ENCODE peak calls at places on chromosomes 11 and 22, in four cellular contexts. One of them, this sample, is unnamed.

GRCh38 chr22:49926916-49927315 is 8.5 kb downstream of the CRELD2 start:
- DNase-seq in stomach: no peak
- DNase-seq in foreskin fibroblast: no peak
- DNase-seq in B cell: no peak
- DNase-seq in this sample: no peak

GRCh38 chr22:22538226-22538989 is 18.3 kb upstream of the ZNF280A start:
- DNase-seq in stomach: no peak
- DNase-seq in B cell: no peak
- DNase-seq in foreskin fibroblast: no peak
- DNase-seq in this sample: no peak

GRCh38 chr11:77101043-77101537 is 1.6 kb upstream of the OMP start:
- DNase-seq in B cell: no peak
- DNase-seq in foreskin fibroblast: no peak
- DNase-seq in stomach: no peak
- DNase-seq in this sample: no peak

GRCh38 chr22:23518381-23519187 is 61.5 kb downstream of the IGLL1 start:
- DNase-seq in stomach: no peak
- DNase-seq in foreskin fibroblast: no peak
- DNase-seq in B cell: no peak
- DNase-seq in this sample: no peak

GRCh38 chr11:9274499-9275228 is 9.5 kb upstream of the DENND5A start:
- DNase-seq in foreskin fibroblast: no peak
- DNase-seq in B cell: no peak
- DNase-seq in stomach: no peak
- DNase-seq in this sample: no peak

GRCh38 chr22:27990879-27991278 is 71.8 kb upstream of the PITPNB start:
- DNase-seq in foreskin fibroblast: no peak
- DNase-seq in stomach: peak
- DNase-seq in B cell: no peak
- DNase-seq in this sample: no peak

GRCh38 chr11:62439785-62440602 is 21.2 kb downstream of the SCGB1A1 start:
- DNase-seq in B cell: no peak
- DNase-seq in foreskin fibroblast: peak
- DNase-seq in stomach: no peak
- DNase-seq in this sample: no peak

GRCh38 chr11:45333506-45333971 is 47.4 kb upstream of the SYT13 start:
- DNase-seq in stomach: peak
- DNase-seq in B cell: no peak
- DNase-seq in foreskin fibroblast: peak
- DNase-seq in this sample: peak

GRCh38 chr22:41360126-41360525 is 21.6 kb upstream of the TEF start:
- DNase-seq in stomach: no peak
- DNase-seq in foreskin fibroblast: no peak
- DNase-seq in B cell: no peak
- DNase-seq in this sample: no peak

GRCh38 chr22:19174106-19175025 is 4.2 kb downstream of the SLC25A1 start:
- DNase-seq in stomach: no peak
- DNase-seq in B cell: peak
- DNase-seq in foreskin fibroblast: peak
- DNase-seq in this sample: no peak

GRCh38 chr11:76603202-76603601 is 67.3 kb downstream of the LRRC32 start:
- DNase-seq in foreskin fibroblast: no peak
- DNase-seq in B cell: no peak
- DNase-seq in stomach: no peak
- DNase-seq in this sample: no peak

GRCh38 chr11:60978546-60979380 is 7.3 kb downstream of the CD6 start:
- DNase-seq in stomach: no peak
- DNase-seq in B cell: no peak
- DNase-seq in foreskin fibroblast: no peak
- DNase-seq in this sample: no peak

GRCh38 chr22:47203554-47203991 is 441.1 kb downstream of the TBC1D22A start:
- DNase-seq in B cell: no peak
- DNase-seq in stomach: peak
- DNase-seq in foreskin fibroblast: no peak
- DNase-seq in this sample: peak

GRCh38 chr22:33013531-33014162 is 44.5 kb downstream of the SYN3 start:
- DNase-seq in B cell: no peak
- DNase-seq in stomach: no peak
- DNase-seq in foreskin fibroblast: no peak
- DNase-seq in this sample: no peak

GRCh38 chr11:7671807-7672206 is 1.5 kb downstream of the CYB5R2 start:
- DNase-seq in B cell: no peak
- DNase-seq in stomach: no peak
- DNase-seq in foreskin fibroblast: no peak
- DNase-seq in this sample: no peak

GRCh38 chr22:48492371-48493320 is 1335.0 kb downstream of the BRD1 start:
- DNase-seq in foreskin fibroblast: peak
- DNase-seq in B cell: peak
- DNase-seq in stomach: peak
- DNase-seq in this sample: peak

GRCh38 chr11:77726524-77726923 is 88.9 kb upstream of the CLNS1A start:
- DNase-seq in B cell: no peak
- DNase-seq in foreskin fibroblast: no peak
- DNase-seq in stomach: no peak
- DNase-seq in this sample: no peak

GRCh38 chr11:31955838-31956237 is 135.0 kb upstream of the RCN1 start:
- DNase-seq in foreskin fibroblast: no peak
- DNase-seq in B cell: no peak
- DNase-seq in stomach: no peak
- DNase-seq in this sample: no peak

GRCh38 chr11:29669336-29669735 is 347.5 kb downstream of the KCNA4 start:
- DNase-seq in foreskin fibroblast: no peak
- DNase-seq in stomach: no peak
- DNase-seq in B cell: no peak
- DNase-seq in this sample: no peak

GRCh38 chr22:30104501-30105156 is 24.4 kb downstream of the HORMAD2 start:
- DNase-seq in stomach: no peak
- DNase-seq in B cell: no peak
- DNase-seq in foreskin fibroblast: no peak
- DNase-seq in this sample: no peak

GRCh38 chr11:776459-777287 is 614 bp downstream of the GATD1 start:
- DNase-seq in B cell: no peak
- DNase-seq in foreskin fibroblast: no peak
- DNase-seq in stomach: no peak
- DNase-seq in this sample: peak

GRCh38 chr11:10561043-10561818 is 7.2 kb downstream of the LYVE1 start:
- DNase-seq in stomach: no peak
- DNase-seq in B cell: no peak
- DNase-seq in foreskin fibroblast: no peak
- DNase-seq in this sample: no peak

GRCh38 chr11:64758330-64759079 is 1.3 kb downstream of the PYGM start:
- DNase-seq in foreskin fibroblast: no peak
- DNase-seq in stomach: no peak
- DNase-seq in B cell: no peak
- DNase-seq in this sample: no peak

GRCh38 chr22:29825578-29825977 is 12.5 kb downstream of the ASCC2 start:
- DNase-seq in B cell: no peak
- DNase-seq in stomach: peak
- DNase-seq in foreskin fibroblast: no peak
- DNase-seq in this sample: no peak

GRCh38 chr11:26219506-26220117 is 112.3 kb upstream of the ANO3 start:
- DNase-seq in B cell: no peak
- DNase-seq in stomach: no peak
- DNase-seq in foreskin fibroblast: no peak
- DNase-seq in this sample: no peak

GRCh38 chr22:49737101-49737551 is 90.5 kb downstream of the BRD1 start:
- DNase-seq in foreskin fibroblast: no peak
- DNase-seq in B cell: no peak
- DNase-seq in stomach: peak
- DNase-seq in this sample: peak

GRCh38 chr22:35315855-35316745 is 16.4 kb downstream of the TOM1 start:
- DNase-seq in stomach: no peak
- DNase-seq in foreskin fibroblast: no peak
- DNase-seq in B cell: no peak
- DNase-seq in this sample: no peak

GRCh38 chr22:36180038-36180880 is 19.7 kb upstream of the APOL3 start:
- DNase-seq in stomach: peak
- DNase-seq in foreskin fibroblast: peak
- DNase-seq in B cell: peak
- DNase-seq in this sample: no peak

GRCh38 chr11:22703561-22703960 is 37.1 kb downstream of the GAS2 start:
- DNase-seq in B cell: no peak
- DNase-seq in foreskin fibroblast: no peak
- DNase-seq in stomach: no peak
- DNase-seq in this sample: no peak

GRCh38 chr11:133163463-133164419 is 368.6 kb downstream of the OPCML start:
- DNase-seq in B cell: peak
- DNase-seq in stomach: no peak
- DNase-seq in foreskin fibroblast: no peak
- DNase-seq in this sample: no peak

GRCh38 chr11:74744277-74744676 is 4.4 kb upstream of the RNF169 start:
- DNase-seq in stomach: no peak
- DNase-seq in B cell: no peak
- DNase-seq in foreskin fibroblast: no peak
- DNase-seq in this sample: no peak

GRCh38 chr11:129435499-129436245 is 60.0 kb downstream of the BARX2 start:
- DNase-seq in stomach: no peak
- DNase-seq in B cell: no peak
- DNase-seq in foreskin fibroblast: no peak
- DNase-seq in this sample: no peak

GRCh38 chr11:61756452-61757212 is 4.2 kb downstream of the MYRF start:
- DNase-seq in stomach: peak
- DNase-seq in B cell: no peak
- DNase-seq in foreskin fibroblast: peak
- DNase-seq in this sample: no peak

GRCh38 chr11:131412061-131412460 is 41.6 kb downstream of the NTM start:
- DNase-seq in B cell: no peak
- DNase-seq in stomach: no peak
- DNase-seq in foreskin fibroblast: no peak
- DNase-seq in this sample: no peak

GRCh38 chr11:131413217-131413616 is 42.8 kb downstream of the NTM start:
- DNase-seq in foreskin fibroblast: no peak
- DNase-seq in stomach: no peak
- DNase-seq in B cell: no peak
- DNase-seq in this sample: no peak

GRCh38 chr11:131404010-131404409 is 33.6 kb downstream of the NTM start:
- DNase-seq in stomach: no peak
- DNase-seq in foreskin fibroblast: no peak
- DNase-seq in B cell: no peak
- DNase-seq in this sample: no peak

GRCh38 chr11:131409307-131409706 is 38.9 kb downstream of the NTM start:
- DNase-seq in foreskin fibroblast: no peak
- DNase-seq in B cell: no peak
- DNase-seq in stomach: no peak
- DNase-seq in this sample: no peak

GRCh38 chr11:131408011-131408640 is 37.7 kb downstream of the NTM start:
- DNase-seq in stomach: peak
- DNase-seq in B cell: no peak
- DNase-seq in foreskin fibroblast: no peak
- DNase-seq in this sample: no peak
- TF ChIP-seq CTCF in stomach: peak
- TF ChIP-seq CTCF in B cell: no peak
- TF ChIP-seq CTCF in foreskin fibroblast: peak
- TF ChIP-seq CTCF in this sample: peak

GRCh38 chr11:95507794-95508193 is 276.8 kb upstream of the SESN3 start:
- DNase-seq in B cell: no peak
- DNase-seq in stomach: no peak
- DNase-seq in foreskin fibroblast: no peak
- DNase-seq in this sample: no peak
- TF ChIP-seq CTCF in B cell: no peak
- TF ChIP-seq CTCF in stomach: no peak
- TF ChIP-seq CTCF in foreskin fibroblast: no peak
- TF ChIP-seq CTCF in this sample: peak

GRCh38 chr22:37782340-37783168 is 25.2 kb upstream of the GCAT start:
- DNase-seq in B cell: no peak
- DNase-seq in stomach: no peak
- DNase-seq in foreskin fibroblast: peak
- DNase-seq in this sample: no peak

GRCh38 chr22:37777122-37777687 is 30.5 kb upstream of the GCAT start:
- DNase-seq in B cell: peak
- DNase-seq in foreskin fibroblast: peak
- DNase-seq in stomach: peak
- DNase-seq in this sample: no peak

GRCh38 chr22:37784829-37785495 is 22.8 kb upstream of the GCAT start:
- DNase-seq in foreskin fibroblast: no peak
- DNase-seq in B cell: no peak
- DNase-seq in stomach: peak
- DNase-seq in this sample: no peak

GRCh38 chr22:37778370-37779009 is 29.2 kb upstream of the GCAT start:
- DNase-seq in B cell: no peak
- DNase-seq in stomach: no peak
- DNase-seq in foreskin fibroblast: no peak
- DNase-seq in this sample: no peak

DNA sequence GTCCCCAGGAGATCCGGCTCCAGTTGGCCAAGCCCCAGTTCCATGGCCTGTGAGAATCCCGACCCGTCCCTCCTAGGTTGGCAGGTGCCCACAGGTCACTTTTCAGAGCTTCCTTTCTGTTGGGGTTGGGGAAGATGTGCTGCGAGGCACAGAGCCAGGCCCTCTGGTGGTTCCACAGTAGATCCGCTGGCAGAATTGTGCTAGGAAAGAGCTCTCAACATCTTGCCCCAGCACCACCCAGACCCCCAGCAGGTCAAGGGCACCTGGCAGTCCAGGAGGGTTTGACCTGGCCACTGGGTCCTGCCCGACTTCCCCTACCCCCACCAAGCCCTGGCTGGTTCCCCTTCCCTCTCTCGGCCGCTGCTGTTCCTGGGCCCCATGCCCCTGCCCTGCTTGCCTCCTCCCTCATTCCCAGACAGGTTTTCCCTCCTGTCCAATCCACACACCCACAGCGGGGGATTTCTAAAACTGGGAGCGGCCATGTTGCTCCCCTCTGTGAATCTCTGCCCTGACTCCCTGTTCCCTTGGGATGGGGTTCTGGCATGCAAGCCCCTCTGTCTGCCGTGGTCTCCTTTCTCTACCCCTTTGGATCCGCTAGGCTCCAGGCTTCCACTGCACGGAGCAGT is 26.2 kb upstream of the GCAT start:
- DNase-seq in foreskin fibroblast: no peak
- DNase-seq in B cell: no peak
- DNase-seq in stomach: no peak
- DNase-seq in this sample: no peak
- TF ChIP-seq CTCF in foreskin fibroblast: peak
- TF ChIP-seq CTCF in B cell: no peak
- TF ChIP-seq CTCF in stomach: no peak
- TF ChIP-seq CTCF in this sample: peak

GRCh38 chr11:105458071-105458470 is 151.8 kb upstream of the GRIA4 start:
- DNase-seq in stomach: no peak
- DNase-seq in foreskin fibroblast: no peak
- DNase-seq in B cell: no peak
- DNase-seq in this sample: no peak

DNA sequence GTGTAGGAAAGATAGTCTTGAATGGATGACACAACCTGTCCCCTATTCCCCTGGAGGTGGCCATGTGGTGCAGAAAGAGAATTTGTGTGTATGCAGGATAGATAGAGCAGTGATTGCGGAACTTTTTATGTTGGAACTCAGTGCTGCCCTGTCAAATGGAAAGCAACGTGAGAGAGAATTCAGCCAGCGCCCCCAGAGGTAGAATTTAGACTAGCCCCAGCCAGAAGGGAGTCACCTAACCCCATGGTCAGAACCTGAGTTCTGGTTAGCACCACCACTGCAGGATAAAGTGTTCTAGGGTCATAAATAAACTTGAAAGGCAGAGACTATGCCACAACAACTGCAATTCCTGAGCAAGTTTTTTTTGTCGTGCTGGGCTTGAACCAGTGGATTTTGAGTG is 152.9 kb upstream of the GRIA4 start:
- DNase-seq in B cell: no peak
- DNase-seq in foreskin fibroblast: no peak
- DNase-seq in stomach: no peak
- DNase-seq in this sample: no peak
- TF ChIP-seq CTCF in B cell: no peak
- TF ChIP-seq CTCF in foreskin fibroblast: peak
- TF ChIP-seq CTCF in stomach: no peak
- TF ChIP-seq CTCF in this sample: no peak